ENCODE peak calls at places on chromosomes 4 and X, in four cellular contexts. J is endothelial cell of umbilical vein, N is upper lobe of left lung, X is suprapubic skin. R is an unnamed sample.

GRCh38 chr4:138494931-138495330 is 252.8 kb upstream of the SLC7A11 start:
- DNase-seq in J (peak; percentile 55), N (no peak), X (no peak), R (no peak)

GRCh38 chr4:124055896-124056295 is 656.6 kb downstream of the ANKRD50 start:
- DNase-seq in J (no peak), N (no peak), X (no peak), R (no peak)

GRCh38 chrX:21493226-21493850 is 119.1 kb downstream of the CNKSR2 start:
- DNase-seq in J (peak; percentile 24), N (no peak), X (no peak), R (no peak)

GRCh38 chr4:3318561-3319021 is 25.8 kb downstream of the RGS12 start:
- DNase-seq in J (no peak), N (peak; percentile 64), X (peak; percentile 56), R (no peak)

GRCh38 chr4:44221407-44221806 is 227.2 kb downstream of the KCTD8 start:
- DNase-seq in J (no peak), N (no peak), X (no peak), R (no peak)

GRCh38 chrX:153828723-153829548 is 1.4 kb downstream of the PDZD4 start:
- DNase-seq in J (no peak), N (peak; percentile 34), X (no peak), R (no peak)

GRCh38 chr4:122772311-122772710 is 39.8 kb downstream of the BBS12 start:
- DNase-seq in J (no peak), N (no peak), X (no peak), R (no peak)

GRCh38 chr4:109589605-109590004 is 29.6 kb downstream of the MCUB start:
- DNase-seq in J (no peak), N (no peak), X (no peak), R (no peak)

GRCh38 chr4:120694973-120695372 is 227.6 kb downstream of the PRDM5 start:
- DNase-seq in J (peak; percentile 68), N (no peak), X (no peak), R (peak; percentile 51)

GRCh38 chr4:156790866-156791265 is 180.7 kb downstream of the PDGFC start:
- DNase-seq in J (peak; percentile 24), N (no peak), X (no peak), R (no peak)

GRCh38 chr4:38715076-38715475 is 51.1 kb downstream of the KLF3 start:
- DNase-seq in J (no peak), N (no peak), X (no peak), R (no peak)

GRCh38 chr4:15106417-15106816 is 104.1 kb downstream of the CPEB2 start:
- DNase-seq in J (no peak), N (no peak), X (no peak), R (peak; percentile 14)

GRCh38 chr4:110636677-110637407 is 14.0 kb upstream of the PITX2 start:
- DNase-seq in J (no peak), N (peak; percentile 76), X (no peak), R (peak; percentile 73)

GRCh38 chr4:26724522-26724921 is 136.1 kb upstream of the STIM2 start:
- DNase-seq in J (no peak), N (no peak), X (no peak), R (no peak)

GRCh38 chrX:136211766-136212556 is 39.2 kb downstream of the MAP7D3 start:
- DNase-seq in J (no peak), N (no peak), X (peak; percentile 63), R (no peak)
- TF ChIP-seq POLR2AphosphoS5 in J (no peak), N (no peak), X (no peak), R (peak; percentile 68)

DNA sequence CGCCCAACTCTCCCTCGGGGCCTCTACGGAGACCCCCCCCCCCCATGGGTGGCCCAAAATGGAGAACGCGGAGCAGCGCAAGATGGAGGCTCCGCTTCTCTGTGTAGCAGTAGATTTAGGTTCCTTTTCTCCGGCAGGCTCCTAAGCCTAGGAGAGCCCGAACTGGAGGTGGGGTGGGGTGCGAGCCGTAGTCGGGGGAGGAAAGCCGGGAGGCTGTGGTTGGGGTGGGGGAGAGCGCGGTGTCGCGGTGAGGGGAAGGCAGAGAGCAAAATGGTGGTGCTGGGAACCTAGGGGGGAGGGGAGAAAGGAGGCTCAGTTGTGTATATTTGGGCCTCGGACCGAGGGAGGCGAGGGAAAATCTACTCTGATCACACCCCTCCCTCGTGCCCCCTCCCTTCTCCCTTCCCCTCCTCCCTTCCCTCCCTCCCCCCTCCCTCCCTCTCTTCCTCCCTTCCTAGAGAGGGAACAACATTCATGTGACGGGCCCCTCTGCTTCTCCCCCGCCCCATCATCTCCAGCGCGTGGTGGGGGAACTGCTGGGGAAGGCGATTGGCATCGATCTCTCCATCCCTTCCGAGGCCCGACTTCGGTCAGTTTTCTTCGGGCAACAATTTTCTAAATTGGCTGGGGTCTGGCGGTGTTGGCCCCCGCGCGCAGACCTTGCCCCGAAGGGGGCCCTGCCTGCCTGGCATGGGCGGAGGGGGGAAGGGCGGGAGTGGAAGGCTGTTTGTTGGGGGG is at the start of gene STAG2:
- DNase-seq in J (peak; percentile 74), N (peak; percentile 81), X (peak; percentile 82), R (peak; percentile 77)
- TF ChIP-seq POLR2AphosphoS5 in J (no peak), N (peak; percentile 61), X (no peak), R (peak; percentile 13)

DNA sequence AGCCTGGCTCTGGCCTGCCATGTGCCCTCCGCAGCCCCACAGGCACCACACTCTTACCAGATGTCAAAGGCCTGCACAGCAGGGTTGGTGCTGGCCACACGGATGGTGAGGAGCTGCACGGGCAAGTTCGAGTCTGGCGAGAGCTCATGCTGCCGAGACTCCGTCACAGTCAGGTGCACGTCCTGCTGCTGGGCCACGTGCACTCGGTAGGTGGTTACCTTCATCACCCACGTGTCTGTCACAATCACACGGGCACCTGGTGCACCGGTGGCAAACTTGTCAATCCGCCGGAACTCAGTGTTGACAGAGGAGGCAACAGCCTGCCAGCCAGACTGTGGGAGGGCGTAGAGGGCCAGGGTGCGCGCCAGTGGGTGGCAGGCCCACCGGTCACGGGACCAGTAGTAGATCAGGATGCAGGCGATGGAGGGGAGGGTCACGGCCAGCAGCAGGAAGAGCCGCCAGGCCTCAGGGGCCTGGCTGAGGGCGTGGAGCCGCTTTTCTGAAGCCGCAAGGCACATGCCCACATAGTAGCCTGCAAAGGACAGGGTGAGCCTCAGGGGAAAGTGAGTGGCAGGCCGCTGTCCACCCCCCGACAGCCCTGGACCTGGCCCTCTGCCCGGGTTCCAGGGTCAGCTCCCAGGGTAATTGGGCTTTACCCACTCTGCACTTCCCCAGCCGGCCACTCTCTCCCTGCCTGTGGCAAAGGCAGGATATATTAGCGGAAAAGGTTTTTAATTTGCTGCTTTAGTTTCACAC is 2.9 kb downstream of the TMEM129 start:
- DNase-seq in J (no peak), N (peak; percentile 72), X (no peak), R (no peak)
- TF ChIP-seq POLR2AphosphoS5 in J (no peak), N (no peak), X (no peak), R (no peak)

DNA sequence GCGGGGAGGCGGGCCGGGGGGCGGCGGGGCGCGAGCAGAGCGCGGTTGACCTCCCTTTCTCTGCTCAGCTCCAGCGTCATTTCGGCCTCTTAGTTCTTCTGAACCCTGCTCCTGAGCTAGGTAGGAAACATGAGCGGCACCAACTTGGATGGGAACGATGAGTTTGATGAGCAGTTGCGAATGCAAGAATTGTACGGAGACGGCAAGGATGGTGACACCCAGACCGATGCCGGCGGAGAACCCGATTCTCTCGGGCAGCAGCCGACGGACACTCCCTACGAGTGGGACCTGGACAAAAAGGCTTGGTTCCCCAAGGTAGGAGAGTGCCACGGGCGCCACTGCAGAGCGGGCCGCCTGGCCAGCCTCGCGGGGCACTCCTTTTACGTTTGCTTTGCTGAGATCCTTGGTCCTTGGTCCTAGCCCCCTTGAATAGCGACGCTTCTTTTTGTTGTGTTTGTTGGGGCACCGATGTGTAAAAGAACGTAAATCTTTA is at the start of gene HTATSF1:
- DNase-seq in J (peak; percentile 20), N (peak; percentile 77), X (peak; percentile 70), R (no peak)
- TF ChIP-seq POLR2AphosphoS5 in J (no peak), N (no peak), X (no peak), R (no peak)

DNA sequence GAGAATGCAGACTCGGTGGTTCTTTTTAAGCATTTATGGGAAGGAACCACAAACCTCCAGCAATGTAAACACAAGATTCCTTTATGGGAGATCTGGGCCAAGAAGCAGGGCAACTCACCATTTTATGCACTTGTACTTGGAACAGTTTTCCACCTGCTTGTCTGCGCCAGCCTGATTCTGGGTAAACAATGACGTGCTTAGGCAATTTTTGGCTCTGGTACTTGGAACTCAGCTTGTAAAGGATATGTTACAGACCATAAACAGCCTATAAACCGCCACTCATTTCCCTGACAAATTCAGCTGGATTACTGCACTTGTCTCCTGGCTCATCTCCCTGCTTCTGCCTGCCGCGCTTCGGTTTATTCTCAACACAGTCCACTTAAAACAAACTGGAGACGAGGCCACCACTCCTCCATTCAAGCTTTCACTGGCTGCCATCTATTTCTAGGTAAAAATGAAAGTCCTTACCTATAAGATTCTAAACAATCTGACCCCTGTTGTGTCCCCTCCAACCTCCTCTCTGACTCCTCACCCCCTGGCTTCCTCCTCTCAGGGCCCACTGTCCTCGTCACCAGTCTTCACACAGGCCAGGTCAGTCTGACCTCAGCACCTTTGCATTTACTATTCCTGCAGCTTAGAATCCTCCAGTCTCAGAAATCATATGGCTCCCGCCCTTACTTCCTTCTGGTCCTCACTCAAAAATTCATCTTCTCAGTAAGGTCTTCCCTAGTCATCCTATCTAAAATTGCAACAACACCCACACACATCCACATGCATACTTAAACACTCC is 205.9 kb upstream of the GALNT7 start:
- DNase-seq in J (peak; percentile 84), N (no peak), X (no peak), R (peak; percentile 67)
- TF ChIP-seq POLR2AphosphoS5 in J (no peak), N (peak; percentile 23), X (no peak), R (peak; percentile 93)

GRCh38 chrX:126165721-126166401 is at the start of gene DCAF12L2:
- DNase-seq in J (no peak), N (peak; percentile 65), X (no peak), R (no peak)
- TF ChIP-seq POLR2AphosphoS5 in J (no peak), N (no peak), X (no peak), R (no peak)

GRCh38 chr4:42348247-42348646 is 49.0 kb upstream of the SHISA3 start:
- DNase-seq in J (no peak), N (no peak), X (no peak), R (no peak)
- TF ChIP-seq POLR2AphosphoS5 in J (no peak), N (no peak), X (no peak), R (no peak)

GRCh38 chr4:103098331-103098730 is 1.3 kb downstream of the BDH2 start:
- DNase-seq in J (no peak), N (no peak), X (no peak), R (no peak)

GRCh38 chr4:103097112-103097511 is 2.5 kb downstream of the BDH2 start:
- DNase-seq in J (no peak), N (no peak), X (no peak), R (no peak)

GRCh38 chr4:103100691-103101090 is 1.1 kb upstream of the BDH2 start:
- DNase-seq in J (no peak), N (no peak), X (no peak), R (no peak)

GRCh38 chr4:103098746-103099421 is 750 bp downstream of the BDH2 start:
- DNase-seq in J (peak; percentile 10), N (no peak), X (no peak), R (no peak)

DNA sequence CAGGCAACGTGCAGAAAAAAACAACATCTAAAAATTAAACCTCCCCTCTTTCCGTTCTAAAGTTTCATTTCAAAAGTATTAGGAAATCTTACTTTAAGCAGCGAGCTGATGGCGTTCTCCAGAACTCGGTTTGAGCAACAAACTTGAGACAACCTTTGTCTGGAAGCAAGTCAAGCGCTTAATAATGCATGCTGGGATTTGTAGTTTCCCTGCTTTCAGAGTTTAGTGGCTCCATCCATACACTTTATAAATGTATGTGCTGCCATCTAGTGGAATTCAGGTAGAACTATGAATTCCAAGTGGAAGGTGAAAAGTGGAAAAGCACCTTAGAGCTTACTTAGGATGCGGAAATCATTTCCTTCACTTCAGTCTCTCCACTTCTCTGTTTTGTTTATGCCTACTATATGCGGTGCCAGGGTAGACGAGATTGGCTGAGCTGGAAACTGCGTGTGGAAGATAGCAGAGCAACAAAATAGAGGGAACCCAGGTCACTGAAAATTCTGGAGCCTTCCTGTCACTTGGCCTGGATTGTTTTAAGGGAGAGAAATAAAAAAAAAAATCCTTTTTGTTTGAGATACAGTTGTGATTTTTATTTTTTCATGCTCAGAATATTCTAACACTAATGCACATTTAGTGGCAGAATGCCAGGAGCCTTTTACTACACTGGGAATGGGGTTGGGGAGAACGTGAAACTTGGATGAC is at the start of gene BDH2:
- DNase-seq in J (peak; percentile 93), N (no peak), X (no peak), R (peak; percentile 48)
- TF ChIP-seq POLR2AphosphoS5 in J (no peak), N (peak; percentile 23), X (no peak), R (peak; percentile 72)

R was measured in transverse colon.